ENCODE peak calls at places on chromosomes 5 and 9, in four cellular contexts. One of them, this sample, is unnamed.

GRCh38 chr9:134568756-134569155 is 72.8 kb upstream of the COL5A1 start:
- DNase-seq in upper lobe of right lung: no peak
- DNase-seq in neuronal stem cell: no peak
- DNase-seq in GM23248: no peak
- DNase-seq in this sample: no peak

GRCh38 chr5:67681703-67682102 is 485.1 kb upstream of the CD180 start:
- DNase-seq in GM23248: no peak
- DNase-seq in upper lobe of right lung: no peak
- DNase-seq in neuronal stem cell: no peak
- DNase-seq in this sample: no peak

GRCh38 chr5:149639718-149640117 is 58.4 kb downstream of the ARHGEF37 start:
- DNase-seq in upper lobe of right lung: no peak
- DNase-seq in GM23248: no peak
- DNase-seq in neuronal stem cell: no peak
- DNase-seq in this sample: no peak

GRCh38 chr5:92552206-92553160 is 1028.5 kb downstream of the NR2F1-AS1 start:
- DNase-seq in GM23248: peak
- DNase-seq in upper lobe of right lung: no peak
- DNase-seq in neuronal stem cell: no peak
- DNase-seq in this sample: no peak

GRCh38 chr9:69130456-69131441 is 43.3 kb upstream of the TJP2 start:
- DNase-seq in neuronal stem cell: no peak
- DNase-seq in upper lobe of right lung: no peak
- DNase-seq in GM23248: peak
- DNase-seq in this sample: no peak

GRCh38 chr9:93235278-93235960 is 51.5 kb downstream of the WNK2 start:
- DNase-seq in neuronal stem cell: no peak
- DNase-seq in upper lobe of right lung: no peak
- DNase-seq in GM23248: no peak
- DNase-seq in this sample: no peak

GRCh38 chr5:851076-851475 is 290 bp upstream of the ZDHHC11 start:
- DNase-seq in GM23248: no peak
- DNase-seq in upper lobe of right lung: peak
- DNase-seq in neuronal stem cell: no peak
- DNase-seq in this sample: peak

GRCh38 chr9:26723486-26723885 is 169.1 kb downstream of the CAAP1 start:
- DNase-seq in neuronal stem cell: peak
- DNase-seq in GM23248: peak
- DNase-seq in upper lobe of right lung: no peak
- DNase-seq in this sample: peak

GRCh38 chr5:17239953-17240352 is 22.5 kb downstream of the BASP1 start:
- DNase-seq in upper lobe of right lung: no peak
- DNase-seq in GM23248: no peak
- DNase-seq in neuronal stem cell: no peak
- DNase-seq in this sample: no peak

GRCh38 chr9:123974471-123974870 is 37.1 kb upstream of the LHX2 start:
- DNase-seq in GM23248: no peak
- DNase-seq in upper lobe of right lung: no peak
- DNase-seq in neuronal stem cell: no peak
- DNase-seq in this sample: peak

GRCh38 chr9:71769175-71770165 is 1.2 kb upstream of the CEMIP2 start:
- DNase-seq in neuronal stem cell: no peak
- DNase-seq in upper lobe of right lung: peak
- DNase-seq in GM23248: peak
- DNase-seq in this sample: peak

GRCh38 chr9:86601697-86602096 is 247.5 kb upstream of the TUT7 start:
- DNase-seq in neuronal stem cell: no peak
- DNase-seq in upper lobe of right lung: no peak
- DNase-seq in GM23248: no peak
- DNase-seq in this sample: no peak

GRCh38 chr9:87011551-87011950 is 64.2 kb upstream of the GAS1 start:
- DNase-seq in GM23248: no peak
- DNase-seq in upper lobe of right lung: no peak
- DNase-seq in neuronal stem cell: no peak
- DNase-seq in this sample: no peak

GRCh38 chr9:70034292-70034711 is 9.3 kb upstream of the MAMDC2 start:
- DNase-seq in GM23248: no peak
- DNase-seq in upper lobe of right lung: no peak
- DNase-seq in neuronal stem cell: no peak
- DNase-seq in this sample: no peak

GRCh38 chr5:125277494-125278154 is 531.2 kb upstream of the ZNF608 start:
- DNase-seq in neuronal stem cell: no peak
- DNase-seq in upper lobe of right lung: no peak
- DNase-seq in GM23248: peak
- DNase-seq in this sample: no peak

DNA sequence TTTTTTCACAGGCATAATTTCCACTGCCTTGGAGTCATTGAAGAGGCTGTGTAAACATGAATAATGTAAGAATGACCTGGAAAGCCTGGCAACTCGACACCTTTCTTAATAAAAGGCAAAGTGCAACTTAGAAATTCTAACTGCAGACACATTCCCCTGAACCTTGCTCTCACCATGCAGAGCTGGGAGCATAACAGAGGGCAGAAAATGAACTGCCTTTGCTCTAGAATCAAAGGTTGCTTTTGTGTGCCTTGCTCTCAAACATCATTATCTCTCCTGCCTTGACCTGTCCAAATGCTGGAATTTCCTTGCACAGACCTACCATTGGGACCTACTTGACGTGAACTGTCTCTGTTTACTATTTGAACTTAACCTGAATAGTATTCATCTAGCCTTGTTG is 462.0 kb upstream of the ZNF462 start:
- DNase-seq in neuronal stem cell: no peak
- DNase-seq in upper lobe of right lung: no peak
- DNase-seq in GM23248: no peak
- DNase-seq in this sample: no peak
- H3K4me3 ChIP-seq in neuronal stem cell: no peak
- H3K4me3 ChIP-seq in upper lobe of right lung: no peak
- H3K4me3 ChIP-seq in GM23248: no peak
- H3K4me3 ChIP-seq in this sample: no peak

DNA sequence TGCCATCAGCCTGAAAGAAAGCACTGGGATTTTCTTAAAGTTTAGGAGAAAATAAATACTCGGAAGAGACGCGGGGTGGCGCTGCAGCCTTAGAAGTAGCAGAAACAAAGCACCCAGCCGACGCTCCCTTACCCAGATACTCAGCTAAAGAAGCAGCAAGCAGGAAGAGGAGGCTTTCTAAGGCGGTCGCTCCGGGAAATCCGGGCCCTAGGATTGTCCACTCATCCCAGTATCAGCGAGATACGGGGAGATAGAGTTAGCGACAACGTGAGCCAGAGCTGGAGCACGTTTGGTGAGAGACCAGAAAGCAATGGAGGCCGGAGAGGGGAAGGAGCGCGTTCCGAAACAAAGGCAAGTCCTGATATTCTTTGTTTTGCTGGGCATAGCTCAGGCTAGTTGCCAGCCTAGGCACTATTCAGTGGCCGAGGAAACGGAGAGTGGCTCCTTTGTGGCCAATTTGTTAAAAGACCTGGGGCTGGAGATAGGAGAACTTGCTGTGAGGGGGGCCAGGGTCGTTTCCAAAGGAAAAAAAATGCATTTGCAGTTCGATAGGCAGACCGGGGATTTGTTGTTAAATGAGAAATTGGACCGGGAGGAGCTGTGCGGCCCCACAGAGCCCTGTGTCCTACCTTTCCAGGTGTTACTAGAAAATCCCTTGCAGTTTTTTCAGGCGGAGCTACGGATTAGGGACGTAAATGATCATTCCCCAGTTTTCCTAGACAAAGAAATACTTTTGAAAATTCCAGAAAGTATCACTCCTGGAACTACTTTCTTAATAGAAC is at the start of gene PCDHB2:
- DNase-seq in upper lobe of right lung: no peak
- DNase-seq in neuronal stem cell: peak
- DNase-seq in GM23248: peak
- DNase-seq in this sample: peak
- H3K4me3 ChIP-seq in upper lobe of right lung: peak
- H3K4me3 ChIP-seq in neuronal stem cell: peak
- H3K4me3 ChIP-seq in GM23248: peak
- H3K4me3 ChIP-seq in this sample: peak

GRCh38 chr9:113523421-113524141 is 60.1 kb downstream of the RGS3 start:
- DNase-seq in GM23248: peak
- DNase-seq in neuronal stem cell: no peak
- DNase-seq in upper lobe of right lung: peak
- DNase-seq in this sample: no peak
- H3K4me3 ChIP-seq in GM23248: no peak
- H3K4me3 ChIP-seq in neuronal stem cell: no peak
- H3K4me3 ChIP-seq in upper lobe of right lung: peak
- H3K4me3 ChIP-seq in this sample: no peak

GRCh38 chr9:94860678-94861588 is 134.4 kb downstream of the AOPEP start:
- DNase-seq in neuronal stem cell: no peak
- DNase-seq in GM23248: peak
- DNase-seq in upper lobe of right lung: no peak
- DNase-seq in this sample: no peak
- H3K4me3 ChIP-seq in neuronal stem cell: no peak
- H3K4me3 ChIP-seq in GM23248: no peak
- H3K4me3 ChIP-seq in upper lobe of right lung: no peak
- H3K4me3 ChIP-seq in this sample: no peak

GRCh38 chr5:1885777-1886633 is 3.3 kb upstream of the IRX4 start:
- DNase-seq in neuronal stem cell: no peak
- DNase-seq in upper lobe of right lung: no peak
- DNase-seq in GM23248: no peak
- DNase-seq in this sample: peak

GRCh38 chr5:1889321-1890065 is 6.8 kb upstream of the IRX4 start:
- DNase-seq in neuronal stem cell: no peak
- DNase-seq in upper lobe of right lung: no peak
- DNase-seq in GM23248: no peak
- DNase-seq in this sample: peak

GRCh38 chr5:1886634-1887399 is 4.1 kb upstream of the IRX4 start:
- DNase-seq in neuronal stem cell: no peak
- DNase-seq in upper lobe of right lung: no peak
- DNase-seq in GM23248: no peak
- DNase-seq in this sample: peak

GRCh38 chr5:1888541-1889251 is 6.0 kb upstream of the IRX4 start:
- DNase-seq in neuronal stem cell: no peak
- DNase-seq in GM23248: no peak
- DNase-seq in upper lobe of right lung: no peak
- DNase-seq in this sample: peak

DNA sequence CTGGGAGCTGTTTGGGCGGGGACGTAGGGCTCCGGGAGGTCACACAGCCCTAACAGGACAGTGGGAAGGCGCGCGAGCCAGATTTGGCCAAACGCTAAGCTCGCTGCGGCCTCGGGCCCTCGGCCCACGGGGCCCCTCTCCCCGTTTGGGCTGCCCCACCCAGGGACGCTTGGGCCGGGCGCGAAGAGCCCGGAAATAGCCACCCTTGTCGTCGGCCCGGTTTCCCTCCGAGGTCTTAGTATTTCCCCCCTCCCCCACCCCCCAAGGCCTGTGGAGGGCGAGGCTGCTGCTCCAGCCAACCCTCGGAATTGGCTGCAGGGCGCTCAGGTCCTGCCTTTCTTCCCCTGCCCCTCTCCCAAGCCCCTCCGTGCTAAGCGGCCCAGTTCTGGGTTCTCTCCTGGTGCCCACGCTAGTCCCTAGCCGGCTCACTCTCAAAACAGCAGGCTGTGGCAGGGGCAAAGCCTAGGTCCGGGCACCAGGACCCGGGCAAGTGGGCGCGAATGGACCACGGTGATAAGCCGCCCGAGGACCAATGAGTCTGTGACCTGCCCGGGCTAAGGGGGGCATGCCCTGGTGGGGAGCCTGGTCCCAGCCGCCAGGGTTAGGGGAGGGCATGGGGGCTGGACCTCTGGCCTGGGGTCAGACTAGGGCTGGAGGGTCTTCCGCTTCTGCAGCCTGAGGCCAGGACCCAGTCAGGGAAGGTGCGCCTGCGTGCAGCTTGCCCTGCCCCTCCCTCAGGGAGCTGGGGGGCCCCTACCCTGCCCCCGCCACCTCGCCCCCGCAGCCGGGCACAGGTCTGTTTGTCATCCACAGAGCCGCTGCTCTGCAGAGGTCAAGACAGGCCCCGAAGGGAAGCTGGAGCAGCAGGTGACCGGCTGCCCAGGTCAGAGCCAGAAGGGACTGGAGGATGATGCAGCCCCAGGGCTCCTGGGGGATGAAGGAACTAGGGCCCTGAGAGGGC is 5.0 kb upstream of the IRX4 start:
- DNase-seq in GM23248: no peak
- DNase-seq in neuronal stem cell: no peak
- DNase-seq in upper lobe of right lung: no peak
- DNase-seq in this sample: peak
- H3K4me3 ChIP-seq in GM23248: no peak
- H3K4me3 ChIP-seq in neuronal stem cell: peak
- H3K4me3 ChIP-seq in upper lobe of right lung: no peak
- H3K4me3 ChIP-seq in this sample: peak